ENCODE peak calls at places on chromosomes 6 and 20, in four cellular contexts. N is NCI-H2171, I is GF-D8, Q is breast epithelium. O is an unnamed sample.

GRCh38 chr6:17962436-17963031 is 24.9 kb downstream of the KIF13A start:
- DNase-seq in N (peak), I (peak), Q (peak), O (no peak)

GRCh38 chr20:38890497-38890818 is 35.8 kb upstream of the FAM83D start:
- DNase-seq in N (no peak), I (no peak), Q (no peak), O (no peak)

GRCh38 chr20:33145521-33145920 is 22.4 kb upstream of the BPIFA2 start:
- DNase-seq in N (no peak), I (no peak), Q (no peak), O (no peak)

GRCh38 chr20:7459123-7459522 is 481.1 kb downstream of the HAO1 start:
- DNase-seq in N (no peak), I (no peak), Q (no peak), O (no peak)

GRCh38 chr6:39053016-39053595 is 4.5 kb downstream of the GLP1R start:
- DNase-seq in N (no peak), I (no peak), Q (no peak), O (no peak)

GRCh38 chr6:120290964-120291363 is 941.4 kb upstream of the MAN1A1 start:
- DNase-seq in N (no peak), I (no peak), Q (no peak), O (no peak)

GRCh38 chr6:43846556-43846955 is 76.5 kb downstream of the VEGFA start:
- DNase-seq in N (no peak), I (no peak), Q (no peak), O (no peak)

GRCh38 chr6:154414021-154414813 is 57.6 kb upstream of the IPCEF1 start:
- DNase-seq in N (no peak), I (peak), Q (no peak), O (no peak)

GRCh38 chr6:47083586-47084047 is 41.5 kb upstream of the ADGRF1 start:
- DNase-seq in N (no peak), I (no peak), Q (peak), O (peak)

GRCh38 chr20:8364734-8365078 is 232.6 kb downstream of the PLCB1 start:
- DNase-seq in N (no peak), I (no peak), Q (no peak), O (no peak)

O was measured in thoracic aorta.